ENCODE peak calls at places on chromosome 9, in nine cellular contexts. O, B, D, K, X, S, Y, R and W are unnamed samples.

GRCh38 chr9:84493284-84493947 is 152.9 kb upstream of the SLC28A3 start:
- DNase-seq in X (no peak), Y (no peak), B (no peak), S (no peak), O (no peak), D (no peak), R (no peak), K (peak; percentile 32), W (no peak)

GRCh38 chr9:135156525-135157510 is 69.3 kb downstream of the OLFM1 start:
- DNase-seq in Y (peak; percentile 8), R (peak; percentile 38), O (peak; percentile 31), B (no peak), X (peak; percentile 78), S (no peak), D (peak; percentile 2), K (peak; percentile 75), W (peak; percentile 63)

GRCh38 chr9:76453785-76454184 is 5.2 kb upstream of the GCNT1 start:
- DNase-seq in O (no peak), K (no peak), D (no peak), Y (peak; percentile 65), S (no peak), R (peak; percentile 77), B (no peak), X (no peak), W (no peak)

GRCh38 chr9:135179041-135179440 is 91.6 kb downstream of the OLFM1 start:
- DNase-seq in K (no peak), O (no peak), Y (no peak), R (no peak), D (no peak), X (no peak), S (no peak), B (no peak), W (no peak)

GRCh38 chr9:74935008-74935407 is 17.7 kb downstream of the C9orf40 start:
- DNase-seq in O (no peak), X (no peak), Y (peak; percentile 11), B (no peak), R (peak; percentile 43), K (no peak), S (no peak), D (no peak), W (no peak)

GRCh38 chr9:91067306-91067860 is 265.8 kb downstream of the SYK start:
- DNase-seq in O (no peak), B (no peak), R (no peak), S (no peak), Y (no peak), D (no peak), X (no peak), K (no peak), W (no peak)

GRCh38 chr9:38039907-38040682 is 28.9 kb downstream of the SHB start:
- DNase-seq in B (no peak), X (no peak), D (no peak), Y (no peak), S (no peak), K (no peak), O (no peak), R (no peak), W (no peak)

GRCh38 chr9:114276908-114277821 is 45.7 kb upstream of the ORM1 start:
- DNase-seq in B (no peak), D (peak; percentile 66), R (peak; percentile 95), Y (peak; percentile 98), S (no peak), K (no peak), O (peak; percentile 73), X (no peak), W (peak; percentile 8)

GRCh38 chr9:69554945-69555344 is 117.2 kb downstream of the APBA1 start:
- DNase-seq in K (no peak), S (no peak), D (no peak), Y (peak; percentile 84), B (no peak), O (peak; percentile 11), R (peak; percentile 58), X (no peak), W (no peak)

GRCh38 chr9:94772654-94773303 is 46.3 kb downstream of the AOPEP start:
- DNase-seq in K (peak; percentile 48), Y (peak; percentile 59), S (no peak), D (peak; percentile 76), X (no peak), B (no peak), R (peak; percentile 62), O (peak; percentile 81), W (no peak)